ENCODE peak calls at places on chromosomes 12 and 14, in four cellular contexts. One of them, this sample, is unnamed. For H3K27me3, the result is how much of the 10 kb centered on the place peaks cover.

GRCh38 chr12:89243786-89244185 is 108.5 kb downstream of the DUSP6 start:
- DNase-seq in dorsolateral prefrontal cortex: no peak
- DNase-seq in AG04450: no peak
- DNase-seq in endothelial cell of umbilical vein: no peak
- DNase-seq in this sample: peak

GRCh38 chr14:39673141-39674133 is 241.2 kb upstream of the FBXO33 start:
- DNase-seq in dorsolateral prefrontal cortex: no peak
- DNase-seq in AG04450: no peak
- DNase-seq in endothelial cell of umbilical vein: no peak
- DNase-seq in this sample: peak

GRCh38 chr12:106135075-106135474 is 3.7 kb downstream of the NUAK1 start:
- DNase-seq in dorsolateral prefrontal cortex: no peak
- DNase-seq in AG04450: no peak
- DNase-seq in endothelial cell of umbilical vein: no peak
- DNase-seq in this sample: no peak

GRCh38 chr12:1493781-1494180 is 100.6 kb downstream of the FBXL14 start:
- DNase-seq in endothelial cell of umbilical vein: no peak
- DNase-seq in dorsolateral prefrontal cortex: no peak
- DNase-seq in AG04450: no peak
- DNase-seq in this sample: no peak

GRCh38 chr12:4587108-4587507 is 25.1 kb downstream of the DYRK4 start:
- DNase-seq in AG04450: no peak
- DNase-seq in dorsolateral prefrontal cortex: no peak
- DNase-seq in endothelial cell of umbilical vein: no peak
- DNase-seq in this sample: no peak

GRCh38 chr12:90858261-90858660 is 96.7 kb downstream of the CCER1 start:
- DNase-seq in AG04450: no peak
- DNase-seq in endothelial cell of umbilical vein: peak
- DNase-seq in dorsolateral prefrontal cortex: no peak
- DNase-seq in this sample: no peak

GRCh38 chr14:104271394-104271793 is 133.0 kb downstream of the KIF26A start:
- DNase-seq in dorsolateral prefrontal cortex: no peak
- DNase-seq in AG04450: no peak
- DNase-seq in endothelial cell of umbilical vein: no peak
- DNase-seq in this sample: no peak

GRCh38 chr12:46839232-46839631 is 13.4 kb upstream of the SLC38A4 start:
- DNase-seq in dorsolateral prefrontal cortex: no peak
- DNase-seq in AG04450: no peak
- DNase-seq in endothelial cell of umbilical vein: no peak
- DNase-seq in this sample: peak

GRCh38 chr14:95211721-95212504 is 54.6 kb upstream of the DICER1 start:
- DNase-seq in endothelial cell of umbilical vein: no peak
- DNase-seq in AG04450: no peak
- DNase-seq in dorsolateral prefrontal cortex: no peak
- DNase-seq in this sample: no peak

GRCh38 chr12:107544947-107545346 is 140.7 kb upstream of the PWP1 start:
- DNase-seq in AG04450: no peak
- DNase-seq in dorsolateral prefrontal cortex: no peak
- DNase-seq in endothelial cell of umbilical vein: no peak
- DNase-seq in this sample: no peak

GRCh38 chr12:5521456-5522325 is 89.8 kb downstream of the NTF3 start:
- DNase-seq in AG04450: no peak
- DNase-seq in endothelial cell of umbilical vein: no peak
- DNase-seq in dorsolateral prefrontal cortex: no peak
- DNase-seq in this sample: no peak

GRCh38 chr14:72780771-72781170 is 113.1 kb downstream of the DPF3 start:
- DNase-seq in endothelial cell of umbilical vein: no peak
- DNase-seq in AG04450: no peak
- DNase-seq in dorsolateral prefrontal cortex: no peak
- DNase-seq in this sample: no peak

GRCh38 chr14:102829106-102829505 is 51.9 kb downstream of the TRAF3 start:
- DNase-seq in endothelial cell of umbilical vein: no peak
- DNase-seq in dorsolateral prefrontal cortex: no peak
- DNase-seq in AG04450: peak
- DNase-seq in this sample: no peak

GRCh38 chr14:104436741-104437701 is 142.5 kb upstream of the C14orf180 start:
- DNase-seq in endothelial cell of umbilical vein: no peak
- DNase-seq in AG04450: no peak
- DNase-seq in dorsolateral prefrontal cortex: no peak
- DNase-seq in this sample: no peak

GRCh38 chr12:13001725-13002040 is 1.6 kb upstream of the HEBP1 start:
- DNase-seq in dorsolateral prefrontal cortex: no peak
- DNase-seq in AG04450: no peak
- DNase-seq in endothelial cell of umbilical vein: no peak
- DNase-seq in this sample: no peak

GRCh38 chr12:121095544-121096198 is 37.0 kb upstream of the P2RX7 start:
- DNase-seq in AG04450: peak
- DNase-seq in dorsolateral prefrontal cortex: peak
- DNase-seq in endothelial cell of umbilical vein: peak
- DNase-seq in this sample: peak

GRCh38 chr12:47155457-47156166 is 75.9 kb upstream of the AMIGO2 start:
- DNase-seq in endothelial cell of umbilical vein: no peak
- DNase-seq in AG04450: no peak
- DNase-seq in dorsolateral prefrontal cortex: no peak
- DNase-seq in this sample: peak

GRCh38 chr14:31189346-31190219 is 18.0 kb downstream of the HECTD1 start:
- DNase-seq in endothelial cell of umbilical vein: no peak
- DNase-seq in dorsolateral prefrontal cortex: no peak
- DNase-seq in AG04450: no peak
- DNase-seq in this sample: no peak

GRCh38 chr12:108565976-108566375 is 3.6 kb downstream of the ISCU start:
- DNase-seq in endothelial cell of umbilical vein: peak
- DNase-seq in AG04450: no peak
- DNase-seq in dorsolateral prefrontal cortex: peak
- DNase-seq in this sample: peak

GRCh38 chr12:42483534-42483857 is 106.0 kb downstream of the PRICKLE1 start:
- DNase-seq in AG04450: no peak
- DNase-seq in endothelial cell of umbilical vein: peak
- DNase-seq in dorsolateral prefrontal cortex: peak
- DNase-seq in this sample: no peak

GRCh38 chr14:65377576-65377975 is 35.0 kb upstream of the FUT8 start:
- DNase-seq in dorsolateral prefrontal cortex: no peak
- DNase-seq in endothelial cell of umbilical vein: no peak
- DNase-seq in AG04450: no peak
- DNase-seq in this sample: no peak

GRCh38 chr12:109673379-109673778 is 40.2 kb upstream of the FAM222A start:
- DNase-seq in AG04450: no peak
- DNase-seq in endothelial cell of umbilical vein: no peak
- DNase-seq in dorsolateral prefrontal cortex: no peak
- DNase-seq in this sample: no peak

GRCh38 chr12:52442600-52443061 is 8.5 kb upstream of the KRT75 start:
- DNase-seq in AG04450: peak
- DNase-seq in endothelial cell of umbilical vein: no peak
- DNase-seq in dorsolateral prefrontal cortex: no peak
- DNase-seq in this sample: peak

GRCh38 chr12:101694297-101694848 is 3.1 kb upstream of the CHPT1 start:
- DNase-seq in AG04450: no peak
- DNase-seq in endothelial cell of umbilical vein: no peak
- DNase-seq in dorsolateral prefrontal cortex: no peak
- DNase-seq in this sample: peak

GRCh38 chr14:103542545-103543088 is 13.6 kb downstream of the TRMT61A start:
- DNase-seq in dorsolateral prefrontal cortex: peak
- DNase-seq in endothelial cell of umbilical vein: no peak
- DNase-seq in AG04450: no peak
- DNase-seq in this sample: no peak

GRCh38 chr14:94345344-94346072 is 22.4 kb upstream of the SERPINA6 start:
- DNase-seq in dorsolateral prefrontal cortex: no peak
- DNase-seq in endothelial cell of umbilical vein: no peak
- DNase-seq in AG04450: peak
- DNase-seq in this sample: peak

GRCh38 chr14:81638656-81639055 is 105.0 kb upstream of the SEL1L start:
- DNase-seq in endothelial cell of umbilical vein: no peak
- DNase-seq in AG04450: no peak
- DNase-seq in dorsolateral prefrontal cortex: no peak
- DNase-seq in this sample: no peak

GRCh38 chr12:43317156-43317555 is 234.8 kb downstream of the ADAMTS20 start:
- DNase-seq in AG04450: no peak
- DNase-seq in endothelial cell of umbilical vein: no peak
- DNase-seq in dorsolateral prefrontal cortex: no peak
- DNase-seq in this sample: no peak

GRCh38 chr12:124464062-124464461 is 103.3 kb downstream of the NCOR2 start:
- DNase-seq in endothelial cell of umbilical vein: no peak
- DNase-seq in AG04450: no peak
- DNase-seq in dorsolateral prefrontal cortex: no peak
- DNase-seq in this sample: no peak

GRCh38 chr12:57158665-57159064 is 11.2 kb upstream of the LRP1-AS start:
- DNase-seq in endothelial cell of umbilical vein: no peak
- DNase-seq in dorsolateral prefrontal cortex: no peak
- DNase-seq in AG04450: no peak
- DNase-seq in this sample: no peak

GRCh38 chr12:6979021-6979420 is 8.3 kb downstream of the EMG1 start:
- DNase-seq in AG04450: no peak
- DNase-seq in endothelial cell of umbilical vein: no peak
- DNase-seq in dorsolateral prefrontal cortex: no peak
- DNase-seq in this sample: peak

GRCh38 chr12:57341275-57341990 is 89.4 kb downstream of the R3HDM2 start:
- DNase-seq in AG04450: no peak
- DNase-seq in endothelial cell of umbilical vein: no peak
- DNase-seq in dorsolateral prefrontal cortex: peak
- DNase-seq in this sample: peak

GRCh38 chr12:44876554-44877275 is 600 bp upstream of the NELL2 start:
- DNase-seq in dorsolateral prefrontal cortex: peak
- DNase-seq in AG04450: no peak
- DNase-seq in endothelial cell of umbilical vein: no peak
- DNase-seq in this sample: no peak

GRCh38 chr12:98939350-98939749 is 294.3 kb downstream of the APAF1 start:
- DNase-seq in AG04450: no peak
- DNase-seq in endothelial cell of umbilical vein: peak
- DNase-seq in dorsolateral prefrontal cortex: peak
- DNase-seq in this sample: peak

GRCh38 chr14:30709201-30709600 is 87.1 kb downstream of the SCFD1 start:
- DNase-seq in endothelial cell of umbilical vein: no peak
- DNase-seq in AG04450: no peak
- DNase-seq in dorsolateral prefrontal cortex: no peak
- DNase-seq in this sample: no peak

GRCh38 chr14:58663494-58664111 is 25.8 kb downstream of the DACT1 start:
- DNase-seq in endothelial cell of umbilical vein: no peak
- DNase-seq in AG04450: peak
- DNase-seq in dorsolateral prefrontal cortex: no peak
- DNase-seq in this sample: peak

DNA sequence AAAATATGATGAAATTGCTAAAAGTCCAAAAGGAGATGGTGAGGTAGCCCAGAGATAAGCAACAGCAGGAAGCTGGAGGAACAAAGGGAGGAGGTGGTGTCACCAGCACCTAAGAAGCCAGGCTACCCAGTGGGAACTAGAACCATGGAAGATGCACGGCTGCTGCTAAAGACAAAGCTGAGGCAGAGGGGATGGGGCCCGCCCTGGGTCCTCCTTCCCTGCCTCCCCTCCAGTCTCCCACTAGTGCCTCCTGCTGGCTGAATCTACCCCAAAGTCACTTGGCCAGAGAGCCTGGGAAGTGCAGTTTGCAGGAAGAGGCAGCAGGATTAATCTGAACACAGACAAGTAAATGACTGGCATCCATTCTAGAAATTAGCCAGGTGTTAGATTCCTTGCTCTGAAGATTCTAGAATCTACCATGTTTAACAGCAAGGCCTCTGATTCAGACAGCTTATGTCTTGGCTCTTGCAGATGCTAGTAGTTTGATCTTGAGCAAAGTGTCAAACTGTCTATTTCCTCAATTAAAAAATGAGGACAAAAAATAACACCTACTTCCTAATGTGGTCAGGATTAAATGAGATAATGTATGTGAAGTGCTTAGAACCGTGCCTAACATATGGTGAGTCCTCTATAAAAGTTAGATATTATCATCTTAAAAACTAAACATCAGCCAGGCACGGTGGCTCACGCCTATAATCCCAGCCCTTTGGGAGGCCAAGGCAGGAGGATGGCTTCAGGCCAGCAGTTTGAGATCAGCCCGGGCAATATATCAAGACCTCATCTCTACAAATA is 5.9 kb upstream of the LRP10 start:
- DNase-seq in AG04450: no peak
- DNase-seq in dorsolateral prefrontal cortex: no peak
- DNase-seq in endothelial cell of umbilical vein: no peak
- DNase-seq in this sample: no peak
- TF ChIP-seq CTCF in AG04450: no peak
- TF ChIP-seq CTCF in dorsolateral prefrontal cortex: no peak
- TF ChIP-seq CTCF in endothelial cell of umbilical vein: peak
- TF ChIP-seq CTCF in this sample: peak

DNA sequence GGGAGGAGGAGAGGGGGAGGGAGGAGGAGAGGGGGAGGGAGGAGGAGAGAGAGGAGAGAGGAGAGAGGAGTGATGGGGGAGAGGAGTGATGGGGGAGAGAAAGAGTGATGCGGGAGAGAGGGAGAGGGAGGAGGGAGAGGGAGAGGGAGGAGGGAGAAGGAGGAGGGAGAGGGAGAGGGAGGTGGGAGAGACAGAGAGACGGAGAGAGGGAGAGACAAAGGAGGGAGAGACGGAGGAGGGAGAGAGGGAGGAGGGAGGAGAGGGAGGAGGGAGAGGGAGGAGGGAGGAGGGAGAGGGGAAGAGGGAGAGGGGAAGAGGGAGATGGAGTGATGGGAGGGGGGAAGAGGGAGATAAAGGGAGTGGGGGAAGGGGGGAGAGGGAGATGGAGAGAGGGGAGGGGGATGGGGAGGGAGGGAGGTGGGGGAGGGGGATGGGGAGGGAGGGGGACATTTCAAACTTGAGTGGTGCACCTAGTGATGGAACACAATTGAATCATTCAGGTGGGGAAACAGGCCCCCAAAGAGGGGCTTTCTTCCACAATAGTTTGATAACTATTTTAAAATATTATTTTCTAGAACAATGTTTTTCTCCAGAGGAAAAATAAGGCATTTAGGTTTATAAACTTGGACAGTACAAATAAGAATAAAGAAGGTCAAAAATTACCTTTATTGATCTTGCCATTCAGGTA is 46.8 kb upstream of the RBM19 start:
- DNase-seq in endothelial cell of umbilical vein: no peak
- DNase-seq in dorsolateral prefrontal cortex: no peak
- DNase-seq in AG04450: no peak
- DNase-seq in this sample: no peak
- H3K27me3 ChIP-seq in endothelial cell of umbilical vein: under half
- H3K27me3 ChIP-seq in dorsolateral prefrontal cortex: under half
- H3K27me3 ChIP-seq in AG04450: under half
- H3K27me3 ChIP-seq in this sample: under half

DNA sequence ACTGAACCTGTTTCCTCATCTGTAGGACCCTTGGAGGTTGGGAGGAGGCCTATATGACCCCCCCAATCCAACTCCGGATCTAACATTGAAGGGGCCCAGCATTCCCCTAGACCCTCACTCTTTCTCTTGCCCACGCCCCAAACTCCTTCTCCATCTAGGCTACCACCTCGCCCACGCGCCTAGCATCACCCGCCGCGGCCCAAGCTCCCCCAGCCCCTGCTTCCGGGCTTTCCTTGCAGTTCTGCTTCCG is 468 bp downstream of the CERS5 start:
- DNase-seq in dorsolateral prefrontal cortex: peak
- DNase-seq in endothelial cell of umbilical vein: no peak
- DNase-seq in AG04450: no peak
- DNase-seq in this sample: no peak
- TF ChIP-seq CTCF in dorsolateral prefrontal cortex: no peak
- TF ChIP-seq CTCF in endothelial cell of umbilical vein: no peak
- TF ChIP-seq CTCF in AG04450: no peak
- TF ChIP-seq CTCF in this sample: no peak

GRCh38 chr14:54221971-54222370 is 174.8 kb upstream of the CDKN3 start:
- DNase-seq in endothelial cell of umbilical vein: no peak
- DNase-seq in dorsolateral prefrontal cortex: no peak
- DNase-seq in AG04450: no peak
- DNase-seq in this sample: no peak
- H3K27me3 ChIP-seq in endothelial cell of umbilical vein: under half
- H3K27me3 ChIP-seq in dorsolateral prefrontal cortex: under half
- H3K27me3 ChIP-seq in AG04450: under half
- H3K27me3 ChIP-seq in this sample: under half